ENCODE peak calls at places on chromosomes 3 and 15, in four cellular contexts. One of them, this sample, is unnamed.

GRCh38 chr15:48810414-48811324 is at the start of gene CEP152:
- DNase-seq in CD8-positive, alpha-beta T cell: peak
- DNase-seq in ovary: peak
- DNase-seq in foreskin fibroblast: peak
- DNase-seq in this sample: peak

GRCh38 chr3:148962513-148962912 is 28.8 kb upstream of the GYG1 start:
- DNase-seq in CD8-positive, alpha-beta T cell: no peak
- DNase-seq in ovary: no peak
- DNase-seq in foreskin fibroblast: peak
- DNase-seq in this sample: no peak

GRCh38 chr3:55202320-55202719 is 274.5 kb upstream of the LRTM1 start:
- DNase-seq in CD8-positive, alpha-beta T cell: no peak
- DNase-seq in ovary: no peak
- DNase-seq in foreskin fibroblast: peak
- DNase-seq in this sample: no peak

GRCh38 chr3:140430494-140430893 is 247.4 kb upstream of the TRIM42 start:
- DNase-seq in ovary: no peak
- DNase-seq in CD8-positive, alpha-beta T cell: no peak
- DNase-seq in foreskin fibroblast: no peak
- DNase-seq in this sample: no peak

GRCh38 chr3:79461129-79461792 is 306.5 kb downstream of the ROBO1 start:
- DNase-seq in ovary: no peak
- DNase-seq in CD8-positive, alpha-beta T cell: no peak
- DNase-seq in foreskin fibroblast: peak
- DNase-seq in this sample: no peak

GRCh38 chr3:173538410-173538809 is 140.9 kb downstream of the NLGN1 start:
- DNase-seq in CD8-positive, alpha-beta T cell: no peak
- DNase-seq in foreskin fibroblast: no peak
- DNase-seq in ovary: no peak
- DNase-seq in this sample: no peak

GRCh38 chr3:108085821-108086350 is 4.9 kb downstream of the CD47 start:
- DNase-seq in foreskin fibroblast: no peak
- DNase-seq in CD8-positive, alpha-beta T cell: no peak
- DNase-seq in ovary: no peak
- DNase-seq in this sample: no peak

GRCh38 chr3:177332955-177333354 is 135.7 kb upstream of the TBL1XR1 start:
- DNase-seq in ovary: no peak
- DNase-seq in foreskin fibroblast: no peak
- DNase-seq in CD8-positive, alpha-beta T cell: no peak
- DNase-seq in this sample: no peak

GRCh38 chr15:70093481-70094309 is 4.0 kb downstream of the TLE3 start:
- DNase-seq in foreskin fibroblast: no peak
- DNase-seq in CD8-positive, alpha-beta T cell: no peak
- DNase-seq in ovary: no peak
- DNase-seq in this sample: peak

GRCh38 chr3:179961081-179962078 is 75.4 kb downstream of the PEX5L start:
- DNase-seq in foreskin fibroblast: no peak
- DNase-seq in ovary: no peak
- DNase-seq in CD8-positive, alpha-beta T cell: no peak
- DNase-seq in this sample: no peak

GRCh38 chr3:194324823-194325327 is 26.3 kb downstream of the CPN2 start:
- DNase-seq in ovary: no peak
- DNase-seq in foreskin fibroblast: no peak
- DNase-seq in CD8-positive, alpha-beta T cell: no peak
- DNase-seq in this sample: no peak

GRCh38 chr3:153252963-153253362 is 90.9 kb downstream of the RAP2B start:
- DNase-seq in ovary: no peak
- DNase-seq in foreskin fibroblast: no peak
- DNase-seq in CD8-positive, alpha-beta T cell: no peak
- DNase-seq in this sample: no peak

GRCh38 chr3:24496529-24497482 is 2.2 kb upstream of the THRB start:
- DNase-seq in CD8-positive, alpha-beta T cell: no peak
- DNase-seq in foreskin fibroblast: no peak
- DNase-seq in ovary: peak
- DNase-seq in this sample: peak

GRCh38 chr3:197511130-197511529 is 44.6 kb downstream of the BDH1 start:
- DNase-seq in CD8-positive, alpha-beta T cell: no peak
- DNase-seq in foreskin fibroblast: peak
- DNase-seq in ovary: no peak
- DNase-seq in this sample: no peak

GRCh38 chr3:99713440-99713839 is 75.0 kb downstream of the COL8A1 start:
- DNase-seq in ovary: no peak
- DNase-seq in foreskin fibroblast: no peak
- DNase-seq in CD8-positive, alpha-beta T cell: no peak
- DNase-seq in this sample: no peak

GRCh38 chr3:127000792-127001191 is 17.9 kb downstream of the PLXNA1 start:
- DNase-seq in CD8-positive, alpha-beta T cell: no peak
- DNase-seq in ovary: no peak
- DNase-seq in foreskin fibroblast: no peak
- DNase-seq in this sample: no peak

GRCh38 chr15:66401130-66402021 is 14.7 kb downstream of the MAP2K1 start:
- DNase-seq in foreskin fibroblast: no peak
- DNase-seq in CD8-positive, alpha-beta T cell: no peak
- DNase-seq in ovary: no peak
- DNase-seq in this sample: no peak
- TF ChIP-seq CTCF in foreskin fibroblast: no peak
- TF ChIP-seq CTCF in CD8-positive, alpha-beta T cell: no peak
- TF ChIP-seq CTCF in ovary: no peak
- TF ChIP-seq CTCF in this sample: no peak

GRCh38 chr15:33278816-33279612 is 31.8 kb upstream of the RYR3 start:
- DNase-seq in CD8-positive, alpha-beta T cell: no peak
- DNase-seq in ovary: no peak
- DNase-seq in foreskin fibroblast: peak
- DNase-seq in this sample: no peak
- TF ChIP-seq CTCF in CD8-positive, alpha-beta T cell: no peak
- TF ChIP-seq CTCF in ovary: no peak
- TF ChIP-seq CTCF in foreskin fibroblast: no peak
- TF ChIP-seq CTCF in this sample: peak

DNA sequence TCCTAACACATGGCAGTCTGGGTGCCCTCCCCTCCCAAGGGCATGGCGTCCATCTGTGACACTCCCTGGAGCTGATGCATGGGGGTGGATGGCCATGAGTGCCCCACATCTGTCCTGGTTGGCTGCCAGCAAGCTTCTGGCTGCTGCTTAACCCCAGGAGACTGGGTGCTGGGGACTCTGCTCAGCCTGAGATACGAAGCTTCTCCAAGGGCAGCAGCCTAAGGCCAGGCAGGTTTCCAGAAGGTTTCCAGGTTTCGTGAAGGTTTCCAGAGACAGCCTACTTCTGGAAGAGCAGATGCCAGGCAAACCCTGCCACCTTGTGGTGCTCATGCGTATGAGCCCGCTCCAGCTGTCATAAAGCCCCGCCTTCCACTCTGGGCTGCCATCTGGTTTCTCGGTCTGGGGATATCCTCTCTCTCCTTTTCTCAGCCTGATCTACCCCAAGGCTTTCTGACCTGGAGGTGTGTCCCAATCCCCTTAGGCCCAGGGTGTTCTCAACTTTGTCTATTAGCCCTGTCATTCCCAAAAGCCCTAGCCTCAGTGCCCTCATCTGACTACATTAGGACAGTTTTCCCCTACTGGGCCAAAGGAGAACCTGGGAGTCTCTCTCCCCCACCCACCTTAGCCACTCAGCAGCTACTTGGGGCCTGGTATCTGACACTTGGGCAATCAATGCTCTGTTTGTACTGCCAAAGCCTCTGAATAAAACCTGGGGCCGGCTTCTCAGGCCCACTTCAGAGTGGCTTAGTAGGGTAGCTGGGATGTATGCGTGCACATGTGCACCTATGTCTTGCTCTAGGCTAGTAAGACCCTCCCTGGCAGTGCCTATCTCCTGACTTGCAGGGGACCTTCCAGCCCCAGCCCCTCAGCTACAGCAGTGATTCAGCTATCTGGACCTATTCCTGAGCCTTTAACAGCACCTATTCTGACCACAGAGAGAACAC is 12.0 kb downstream of the MRPL46 start:
- DNase-seq in foreskin fibroblast: peak
- DNase-seq in ovary: peak
- DNase-seq in CD8-positive, alpha-beta T cell: no peak
- DNase-seq in this sample: no peak
- TF ChIP-seq CTCF in foreskin fibroblast: peak
- TF ChIP-seq CTCF in ovary: no peak
- TF ChIP-seq CTCF in CD8-positive, alpha-beta T cell: peak
- TF ChIP-seq CTCF in this sample: peak

GRCh38 chr15:94380798-94381197 is 149.4 kb downstream of the MCTP2 start:
- DNase-seq in CD8-positive, alpha-beta T cell: no peak
- DNase-seq in ovary: no peak
- DNase-seq in foreskin fibroblast: no peak
- DNase-seq in this sample: no peak

GRCh38 chr15:94370197-94370987 is 139.0 kb downstream of the MCTP2 start:
- DNase-seq in ovary: no peak
- DNase-seq in CD8-positive, alpha-beta T cell: no peak
- DNase-seq in foreskin fibroblast: no peak
- DNase-seq in this sample: no peak

GRCh38 chr15:94381384-94381783 is 150.0 kb downstream of the MCTP2 start:
- DNase-seq in CD8-positive, alpha-beta T cell: no peak
- DNase-seq in foreskin fibroblast: no peak
- DNase-seq in ovary: no peak
- DNase-seq in this sample: no peak

GRCh38 chr15:94375997-94376396 is 144.6 kb downstream of the MCTP2 start:
- DNase-seq in ovary: no peak
- DNase-seq in CD8-positive, alpha-beta T cell: no peak
- DNase-seq in foreskin fibroblast: no peak
- DNase-seq in this sample: no peak
- TF ChIP-seq CTCF in ovary: no peak
- TF ChIP-seq CTCF in CD8-positive, alpha-beta T cell: no peak
- TF ChIP-seq CTCF in foreskin fibroblast: no peak
- TF ChIP-seq CTCF in this sample: no peak

GRCh38 chr3:33799202-33799551 is 747 bp downstream of the PDCD6IP start:
- DNase-seq in CD8-positive, alpha-beta T cell: no peak
- DNase-seq in foreskin fibroblast: no peak
- DNase-seq in ovary: no peak
- DNase-seq in this sample: no peak

GRCh38 chr3:33796137-33796536 is 2.3 kb upstream of the PDCD6IP start:
- DNase-seq in ovary: no peak
- DNase-seq in CD8-positive, alpha-beta T cell: no peak
- DNase-seq in foreskin fibroblast: no peak
- DNase-seq in this sample: no peak

GRCh38 chr3:33803252-33803651 is 4.8 kb downstream of the PDCD6IP start:
- DNase-seq in CD8-positive, alpha-beta T cell: no peak
- DNase-seq in ovary: no peak
- DNase-seq in foreskin fibroblast: no peak
- DNase-seq in this sample: no peak

GRCh38 chr3:33798113-33798417 is 365 bp upstream of the PDCD6IP start:
- DNase-seq in ovary: no peak
- DNase-seq in foreskin fibroblast: no peak
- DNase-seq in CD8-positive, alpha-beta T cell: no peak
- DNase-seq in this sample: no peak

GRCh38 chr3:33798418-33799201 is at the start of gene PDCD6IP:
- DNase-seq in ovary: peak
- DNase-seq in CD8-positive, alpha-beta T cell: peak
- DNase-seq in foreskin fibroblast: peak
- DNase-seq in this sample: peak
- TF ChIP-seq CTCF in ovary: peak
- TF ChIP-seq CTCF in CD8-positive, alpha-beta T cell: no peak
- TF ChIP-seq CTCF in foreskin fibroblast: no peak
- TF ChIP-seq CTCF in this sample: peak

GRCh38 chr3:25587094-25587493 is 77.6 kb downstream of the TOP2B start:
- DNase-seq in ovary: no peak
- DNase-seq in foreskin fibroblast: no peak
- DNase-seq in CD8-positive, alpha-beta T cell: no peak
- DNase-seq in this sample: no peak
- TF ChIP-seq CTCF in ovary: no peak
- TF ChIP-seq CTCF in foreskin fibroblast: no peak
- TF ChIP-seq CTCF in CD8-positive, alpha-beta T cell: no peak
- TF ChIP-seq CTCF in this sample: peak

GRCh38 chr3:64259646-64260045 is 34.4 kb upstream of the PRICKLE2 start:
- DNase-seq in CD8-positive, alpha-beta T cell: no peak
- DNase-seq in ovary: no peak
- DNase-seq in foreskin fibroblast: no peak
- DNase-seq in this sample: no peak

GRCh38 chr3:64266065-64266874 is 41.0 kb upstream of the PRICKLE2 start:
- DNase-seq in CD8-positive, alpha-beta T cell: no peak
- DNase-seq in ovary: no peak
- DNase-seq in foreskin fibroblast: peak
- DNase-seq in this sample: no peak

GRCh38 chr3:64260391-64260790 is 35.1 kb upstream of the PRICKLE2 start:
- DNase-seq in CD8-positive, alpha-beta T cell: no peak
- DNase-seq in foreskin fibroblast: no peak
- DNase-seq in ovary: no peak
- DNase-seq in this sample: no peak

GRCh38 chr3:64264491-64265109 is 39.3 kb upstream of the PRICKLE2 start:
- DNase-seq in CD8-positive, alpha-beta T cell: no peak
- DNase-seq in ovary: no peak
- DNase-seq in foreskin fibroblast: no peak
- DNase-seq in this sample: no peak

GRCh38 chr3:64262574-64263114 is 37.4 kb upstream of the PRICKLE2 start:
- DNase-seq in foreskin fibroblast: no peak
- DNase-seq in CD8-positive, alpha-beta T cell: no peak
- DNase-seq in ovary: no peak
- DNase-seq in this sample: no peak
- TF ChIP-seq CTCF in foreskin fibroblast: no peak
- TF ChIP-seq CTCF in CD8-positive, alpha-beta T cell: no peak
- TF ChIP-seq CTCF in ovary: no peak
- TF ChIP-seq CTCF in this sample: peak

DNA sequence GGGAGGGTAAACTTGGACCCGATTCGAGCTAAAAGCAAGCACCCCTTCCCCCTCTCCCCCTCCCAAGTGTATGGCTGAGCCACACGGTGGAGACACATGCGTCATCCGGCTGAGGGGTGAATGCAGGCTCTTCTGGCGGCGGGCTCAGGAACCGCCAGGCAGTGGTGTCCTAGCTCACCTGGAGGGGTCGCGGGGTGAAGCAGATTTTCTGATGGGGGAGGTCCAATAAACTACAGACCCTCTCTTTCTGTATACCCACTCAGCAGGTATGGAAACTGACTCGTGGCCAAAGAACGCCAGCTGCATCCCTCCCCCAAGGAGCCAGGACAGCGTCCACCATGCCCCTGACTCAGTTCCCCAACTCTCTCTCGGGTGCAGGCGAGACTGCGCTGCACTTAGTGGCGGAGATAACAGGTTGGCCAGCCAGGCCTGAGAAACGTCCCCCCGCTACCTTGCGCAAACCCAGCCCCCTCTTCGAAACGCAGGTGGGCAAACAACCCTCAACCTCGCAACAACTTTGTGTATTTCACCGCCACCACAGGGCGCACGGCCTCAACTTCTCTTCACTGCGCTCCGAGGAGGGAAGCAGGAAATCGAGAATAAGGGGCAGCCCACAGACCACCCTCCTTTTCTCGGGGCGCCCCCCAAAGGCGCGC is 1.3 kb downstream of the MAGI1 start:
- DNase-seq in foreskin fibroblast: no peak
- DNase-seq in CD8-positive, alpha-beta T cell: no peak
- DNase-seq in ovary: peak
- DNase-seq in this sample: no peak
- TF ChIP-seq CTCF in foreskin fibroblast: peak
- TF ChIP-seq CTCF in CD8-positive, alpha-beta T cell: no peak
- TF ChIP-seq CTCF in ovary: no peak
- TF ChIP-seq CTCF in this sample: peak

GRCh38 chr3:124858275-124858674 is 28.9 kb downstream of the ITGB5 start:
- DNase-seq in foreskin fibroblast: no peak
- DNase-seq in CD8-positive, alpha-beta T cell: no peak
- DNase-seq in ovary: no peak
- DNase-seq in this sample: no peak
- TF ChIP-seq CTCF in foreskin fibroblast: no peak
- TF ChIP-seq CTCF in CD8-positive, alpha-beta T cell: no peak
- TF ChIP-seq CTCF in ovary: no peak
- TF ChIP-seq CTCF in this sample: no peak

GRCh38 chr3:98587654-98588532 is 5.5 kb downstream of the CPOX start:
- DNase-seq in foreskin fibroblast: no peak
- DNase-seq in ovary: no peak
- DNase-seq in CD8-positive, alpha-beta T cell: no peak
- DNase-seq in this sample: no peak
- TF ChIP-seq CTCF in foreskin fibroblast: peak
- TF ChIP-seq CTCF in ovary: no peak
- TF ChIP-seq CTCF in CD8-positive, alpha-beta T cell: no peak
- TF ChIP-seq CTCF in this sample: peak